ENCODE peak calls at places on chromosomes 1 and 21, in five cellular contexts. One of them, this sample, is unnamed.

GRCh38 chr1:58035523-58035922 is 511.0 kb downstream of the OMA1 start:
- DNase-seq in stimulated activated CD4-positive, alpha-beta T cell treated with anti-CD3 and anti-CD28 coated beads, Interleukin-4, amount 100 ng/mL, for 48 hours: no peak
- DNase-seq in AG04450: no peak
- DNase-seq in lung microvascular endothelial cell: peak; percentile 6
- DNase-seq in HT1080: no peak
- DNase-seq in this sample: no peak

GRCh38 chr1:53725238-53725689 is 13.7 kb downstream of the GLIS1 start:
- DNase-seq in HT1080: no peak
- DNase-seq in lung microvascular endothelial cell: no peak
- DNase-seq in stimulated activated CD4-positive, alpha-beta T cell treated with anti-CD3 and anti-CD28 coated beads, Interleukin-4, amount 100 ng/mL, for 48 hours: no peak
- DNase-seq in AG04450: no peak
- DNase-seq in this sample: no peak

GRCh38 chr1:235883261-235883927 is 16.7 kb upstream of the LYST start:
- DNase-seq in lung microvascular endothelial cell: peak; percentile 78
- DNase-seq in stimulated activated CD4-positive, alpha-beta T cell treated with anti-CD3 and anti-CD28 coated beads, Interleukin-4, amount 100 ng/mL, for 48 hours: no peak
- DNase-seq in AG04450: peak; percentile 89
- DNase-seq in HT1080: peak; percentile 92
- DNase-seq in this sample: peak; percentile 93

GRCh38 chr1:19655718-19656080 is 9.0 kb upstream of the HTR6 start:
- DNase-seq in stimulated activated CD4-positive, alpha-beta T cell treated with anti-CD3 and anti-CD28 coated beads, Interleukin-4, amount 100 ng/mL, for 48 hours: no peak
- DNase-seq in AG04450: no peak
- DNase-seq in lung microvascular endothelial cell: no peak
- DNase-seq in HT1080: no peak
- DNase-seq in this sample: no peak

GRCh38 chr1:212915245-212916091 is 34.9 kb upstream of the VASH2 start:
- DNase-seq in stimulated activated CD4-positive, alpha-beta T cell treated with anti-CD3 and anti-CD28 coated beads, Interleukin-4, amount 100 ng/mL, for 48 hours: no peak
- DNase-seq in HT1080: peak; percentile 17
- DNase-seq in lung microvascular endothelial cell: peak; percentile 31
- DNase-seq in AG04450: peak; percentile 43
- DNase-seq in this sample: peak; percentile 50

GRCh38 chr1:6960291-6960758 is 175.1 kb downstream of the CAMTA1 start:
- DNase-seq in stimulated activated CD4-positive, alpha-beta T cell treated with anti-CD3 and anti-CD28 coated beads, Interleukin-4, amount 100 ng/mL, for 48 hours: no peak
- DNase-seq in lung microvascular endothelial cell: no peak
- DNase-seq in AG04450: peak; percentile 15
- DNase-seq in HT1080: peak; percentile 42
- DNase-seq in this sample: no peak

GRCh38 chr1:111739984-111740765 is 980 bp upstream of the INKA2 start:
- DNase-seq in AG04450: no peak
- DNase-seq in lung microvascular endothelial cell: peak; percentile 71
- DNase-seq in stimulated activated CD4-positive, alpha-beta T cell treated with anti-CD3 and anti-CD28 coated beads, Interleukin-4, amount 100 ng/mL, for 48 hours: no peak
- DNase-seq in HT1080: no peak
- DNase-seq in this sample: no peak

GRCh38 chr1:94580367-94581115 is 39.0 kb upstream of the F3 start:
- DNase-seq in AG04450: no peak
- DNase-seq in stimulated activated CD4-positive, alpha-beta T cell treated with anti-CD3 and anti-CD28 coated beads, Interleukin-4, amount 100 ng/mL, for 48 hours: no peak
- DNase-seq in lung microvascular endothelial cell: no peak
- DNase-seq in HT1080: peak; percentile 41
- DNase-seq in this sample: no peak

GRCh38 chr1:23122023-23122738 is 46.5 kb downstream of the LUZP1 start:
- DNase-seq in HT1080: no peak
- DNase-seq in lung microvascular endothelial cell: peak; percentile 56
- DNase-seq in stimulated activated CD4-positive, alpha-beta T cell treated with anti-CD3 and anti-CD28 coated beads, Interleukin-4, amount 100 ng/mL, for 48 hours: no peak
- DNase-seq in AG04450: no peak
- DNase-seq in this sample: no peak

GRCh38 chr1:160205242-160205973 is at the start of gene PEA15:
- DNase-seq in lung microvascular endothelial cell: peak; percentile 69
- DNase-seq in stimulated activated CD4-positive, alpha-beta T cell treated with anti-CD3 and anti-CD28 coated beads, Interleukin-4, amount 100 ng/mL, for 48 hours: peak; percentile 68
- DNase-seq in HT1080: peak; percentile 20
- DNase-seq in AG04450: no peak
- DNase-seq in this sample: no peak

GRCh38 chr21:33801424-33802405 is 113.9 kb downstream of the ATP5PO start:
- DNase-seq in AG04450: peak; percentile 23
- DNase-seq in lung microvascular endothelial cell: peak; percentile 10
- DNase-seq in stimulated activated CD4-positive, alpha-beta T cell treated with anti-CD3 and anti-CD28 coated beads, Interleukin-4, amount 100 ng/mL, for 48 hours: no peak
- DNase-seq in HT1080: peak; percentile 93
- DNase-seq in this sample: peak; percentile 22

GRCh38 chr21:39125752-39126485 is 57.3 kb downstream of the PSMG1 start:
- DNase-seq in stimulated activated CD4-positive, alpha-beta T cell treated with anti-CD3 and anti-CD28 coated beads, Interleukin-4, amount 100 ng/mL, for 48 hours: no peak
- DNase-seq in HT1080: peak; percentile 59
- DNase-seq in lung microvascular endothelial cell: peak; percentile 76
- DNase-seq in AG04450: peak; percentile 49
- DNase-seq in this sample: no peak

GRCh38 chr1:18836654-18837053 is 22.8 kb downstream of the TAS1R2 start:
- DNase-seq in lung microvascular endothelial cell: no peak
- DNase-seq in AG04450: no peak
- DNase-seq in HT1080: no peak
- DNase-seq in stimulated activated CD4-positive, alpha-beta T cell treated with anti-CD3 and anti-CD28 coated beads, Interleukin-4, amount 100 ng/mL, for 48 hours: no peak
- DNase-seq in this sample: no peak

GRCh38 chr1:26922201-26922729 is 722 bp downstream of the NUDC start:
- DNase-seq in HT1080: no peak
- DNase-seq in AG04450: no peak
- DNase-seq in stimulated activated CD4-positive, alpha-beta T cell treated with anti-CD3 and anti-CD28 coated beads, Interleukin-4, amount 100 ng/mL, for 48 hours: no peak
- DNase-seq in lung microvascular endothelial cell: peak; percentile 29
- DNase-seq in this sample: no peak

GRCh38 chr1:154714638-154715037 is 106.7 kb upstream of the ADAR start:
- DNase-seq in AG04450: no peak
- DNase-seq in lung microvascular endothelial cell: peak; percentile 19
- DNase-seq in HT1080: peak; percentile 51
- DNase-seq in stimulated activated CD4-positive, alpha-beta T cell treated with anti-CD3 and anti-CD28 coated beads, Interleukin-4, amount 100 ng/mL, for 48 hours: no peak
- DNase-seq in this sample: no peak

GRCh38 chr1:31413405-31414005 is 492 bp downstream of the SERINC2 start:
- DNase-seq in AG04450: no peak
- DNase-seq in lung microvascular endothelial cell: peak; percentile 38
- DNase-seq in HT1080: peak; percentile 54
- DNase-seq in stimulated activated CD4-positive, alpha-beta T cell treated with anti-CD3 and anti-CD28 coated beads, Interleukin-4, amount 100 ng/mL, for 48 hours: no peak
- DNase-seq in this sample: no peak